ENCODE peak calls at places on chromosomes 5 and 9, in seven cellular contexts. Y is hepatocyte; S is coronary artery; Z is GM20000; Q is CD4-positive, alpha-beta T cell; O is fibroblast of villous mesenchyme; D is choroid plexus epithelial cell. X is an unnamed sample.

GRCh38 chr9:112556497-112557085 is 70.0 kb downstream of the KIAA1958 start:
- DNase-seq in Y (peak), S (no peak), Z (no peak), Q (no peak), O (peak), D (peak), X (peak)

GRCh38 chr9:22722492-22722891 is 275.9 kb downstream of the DMRTA1 start:
- DNase-seq in Y (no peak), S (no peak), Z (no peak), Q (no peak), O (no peak), D (no peak), X (no peak)

GRCh38 chr9:69876981-69877380 is 56.4 kb downstream of the CFAP95 start:
- DNase-seq in Y (no peak), S (no peak), Z (no peak), Q (no peak), O (no peak), D (no peak), X (no peak)

GRCh38 chr5:72790188-72790587 is 26.3 kb upstream of the TNPO1 start:
- DNase-seq in Y (no peak), S (no peak), Z (no peak), Q (no peak), O (no peak), D (peak), X (peak)

GRCh38 chr9:70195456-70195855 is 63.3 kb upstream of the SMC5 start:
- DNase-seq in Y (no peak), S (no peak), Z (no peak), Q (no peak), O (no peak), D (no peak), X (peak)

GRCh38 chr5:2658421-2658820 is 93.1 kb downstream of the IRX2 start:
- DNase-seq in Y (no peak), S (peak), Z (no peak), Q (no peak), O (no peak), D (no peak), X (no peak)

GRCh38 chr9:81609782-81610738 is 79.3 kb downstream of the TLE1 start:
- DNase-seq in Y (no peak), S (no peak), Z (no peak), Q (no peak), O (peak), D (peak), X (peak)

GRCh38 chr5:61245486-61245885 is 83.2 kb upstream of the SMIM15 start:
- DNase-seq in Y (no peak), S (no peak), Z (no peak), Q (no peak), O (peak), D (peak), X (peak)

GRCh38 chr9:27382308-27382707 is 85.4 kb upstream of the EQTN start:
- DNase-seq in Y (peak), S (no peak), Z (no peak), Q (no peak), O (no peak), D (no peak), X (no peak)

GRCh38 chr9:69307446-69308216 is 17.4 kb upstream of the ENTREP1 start:
- DNase-seq in Y (peak), S (no peak), Z (no peak), Q (no peak), O (peak), D (peak), X (peak)

GRCh38 chr9:98747476-98747875 is 38.7 kb upstream of the GABBR2 start:
- DNase-seq in Y (no peak), S (no peak), Z (no peak), Q (no peak), O (no peak), D (no peak), X (no peak)

GRCh38 chr9:32741706-32742105 is 41.6 kb upstream of the TMEM215 start:
- DNase-seq in Y (peak), S (no peak), Z (no peak), Q (no peak), O (no peak), D (peak), X (peak)

GRCh38 chr5:74949976-74950375 is 83.8 kb upstream of the FAM169A start:
- DNase-seq in Y (no peak), S (no peak), Z (no peak), Q (no peak), O (peak), D (no peak), X (no peak)

GRCh38 chr5:169413416-169413815 is 112.5 kb upstream of the SLIT3 start:
- DNase-seq in Y (no peak), S (no peak), Z (no peak), Q (no peak), O (no peak), D (no peak), X (no peak)

GRCh38 chr5:96297290-96297689 is 135.8 kb downstream of the PCSK1 start:
- DNase-seq in Y (peak), S (no peak), Z (no peak), Q (no peak), O (peak), D (peak), X (peak)

GRCh38 chr5:74500037-74500917 is 140.3 kb downstream of the ENC1 start:
- DNase-seq in Y (peak), S (no peak), Z (no peak), Q (no peak), O (no peak), D (no peak), X (no peak)

GRCh38 chr9:97638666-97639065 is 5.0 kb downstream of the NCBP1 start:
- DNase-seq in Y (no peak), S (no peak), Z (no peak), Q (no peak), O (no peak), D (no peak), X (peak)

GRCh38 chr9:107039546-107039945 is 176.6 kb downstream of the ZNF462 start:
- DNase-seq in Y (no peak), S (no peak), Z (no peak), Q (no peak), O (no peak), D (peak), X (peak)

GRCh38 chr5:54601393-54601792 is 83.8 kb downstream of the SNX18 start:
- DNase-seq in Y (no peak), S (no peak), Z (no peak), Q (no peak), O (no peak), D (no peak), X (no peak)

GRCh38 chr5:175712681-175713085 is 54.8 kb downstream of the HRH2 start:
- DNase-seq in Y (no peak), S (no peak), Z (no peak), Q (no peak), O (no peak), D (no peak), X (no peak)

GRCh38 chr5:179765400-179765799 is 28.4 kb upstream of the LTC4S start:
- DNase-seq in Y (peak), S (no peak), Z (no peak), Q (no peak), O (peak), D (peak), X (peak)

GRCh38 chr5:55629790-55630189 is 82.3 kb downstream of the SLC38A9 start:
- DNase-seq in Y (no peak), S (no peak), Z (no peak), Q (no peak), O (no peak), D (peak), X (no peak)

DNA sequence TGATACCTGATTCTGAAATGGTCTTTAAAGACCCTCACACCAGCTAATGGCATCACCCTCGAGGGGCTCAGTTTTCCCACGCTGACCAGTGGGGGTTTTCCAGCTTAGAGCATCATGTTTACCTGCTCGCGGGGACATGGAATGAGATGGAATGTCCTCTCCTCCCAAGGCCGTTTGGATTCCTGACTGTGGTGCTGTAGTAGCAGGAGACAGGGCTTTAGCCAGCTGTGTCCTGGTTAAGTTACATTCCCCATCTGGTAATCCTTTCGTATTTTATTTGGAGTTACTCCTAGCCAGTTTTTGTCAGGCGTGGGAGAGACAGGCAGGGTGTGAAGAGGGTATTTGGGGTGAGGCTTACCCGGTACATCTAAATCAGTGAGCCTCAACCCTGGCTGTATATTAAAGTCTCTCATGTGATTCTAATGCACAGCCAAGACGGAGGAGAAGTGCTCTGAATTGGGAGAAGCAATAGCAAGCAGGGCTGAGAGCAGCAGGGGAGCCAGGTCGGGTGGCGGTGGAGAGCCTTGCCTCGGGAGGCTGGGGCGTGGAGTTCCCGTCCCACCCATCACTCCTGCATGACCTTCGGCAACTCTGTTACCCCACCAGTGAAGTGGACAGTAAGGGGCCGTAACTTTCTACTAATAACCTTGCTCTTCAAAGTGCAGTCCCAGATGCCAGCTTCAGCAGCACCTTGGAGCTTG is 6.2 kb downstream of the ERGIC1 start:
- DNase-seq in Y (no peak), S (no peak), Z (no peak), Q (no peak), O (peak), D (peak), X (no peak)
- TF ChIP-seq CTCF in Y (no peak), S (no peak), Z (no peak), Q (no peak), O (no peak), D (no peak), X (no peak)

GRCh38 chr9:38263534-38263933 is 129.0 kb upstream of the ALDH1B1 start:
- DNase-seq in Y (no peak), S (no peak), Z (no peak), Q (no peak), O (peak), D (peak), X (peak)
- TF ChIP-seq CTCF in Y (peak), S (no peak), Z (no peak), Q (no peak), O (peak), D (peak), X (peak)

GRCh38 chr5:21810737-21811316 is 1042.3 kb downstream of the CDH12 start:
- DNase-seq in Y (peak), S (no peak), Z (peak), Q (no peak), O (peak), D (peak), X (peak)
- TF ChIP-seq CTCF in Y (peak), S (no peak), Z (no peak), Q (no peak), O (peak), D (peak), X (peak)

DNA sequence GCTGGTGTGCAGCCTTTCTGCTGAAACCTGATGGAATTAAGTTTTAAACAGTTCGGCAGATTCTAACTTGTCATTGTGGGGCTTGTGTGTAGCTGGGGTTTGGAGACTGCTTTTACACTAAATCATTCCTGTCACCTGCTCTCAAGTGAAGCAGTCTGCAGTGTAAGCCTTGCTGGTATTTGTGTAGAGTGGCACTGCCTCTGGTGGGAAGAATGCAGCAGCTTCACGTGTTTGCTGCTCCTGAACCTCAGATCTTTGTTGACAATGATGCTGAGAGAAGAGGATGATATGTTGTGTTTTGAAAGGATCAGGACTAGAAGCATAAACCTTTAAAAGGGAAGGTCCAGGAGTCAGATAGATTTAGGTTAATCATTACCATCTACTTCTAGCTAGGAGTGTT is 88.1 kb downstream of the KDM4C start:
- DNase-seq in Y (peak), S (no peak), Z (no peak), Q (no peak), O (peak), D (peak), X (no peak)
- TF ChIP-seq CTCF in Y (peak), S (no peak), Z (no peak), Q (no peak), O (peak), D (peak), X (no peak)

GRCh38 chr9:86057491-86057890 is 41.9 kb downstream of the GOLM1 start:
- DNase-seq in Y (no peak), S (no peak), Z (no peak), Q (no peak), O (no peak), D (no peak), X (no peak)

GRCh38 chr9:86064220-86064619 is 35.1 kb downstream of the GOLM1 start:
- DNase-seq in Y (no peak), S (no peak), Z (no peak), Q (no peak), O (no peak), D (no peak), X (no peak)

GRCh38 chr9:86062845-86063693 is 36.3 kb downstream of the GOLM1 start:
- DNase-seq in Y (no peak), S (no peak), Z (no peak), Q (no peak), O (no peak), D (no peak), X (no peak)

GRCh38 chr9:86061972-86062739 is 37.2 kb downstream of the GOLM1 start:
- DNase-seq in Y (no peak), S (no peak), Z (no peak), Q (no peak), O (no peak), D (no peak), X (no peak)
- TF ChIP-seq CTCF in Y (no peak), S (no peak), Z (no peak), Q (no peak), O (no peak), D (no peak), X (no peak)

GRCh38 chr9:14071484-14071883 is 242.5 kb downstream of the NFIB start:
- DNase-seq in Y (no peak), S (no peak), Z (no peak), Q (no peak), O (no peak), D (no peak), X (no peak)
- TF ChIP-seq CTCF in Y (no peak), S (no peak), Z (no peak), Q (no peak), O (no peak), D (peak), X (peak)

GRCh38 chr5:114898602-114899001 is 271.1 kb downstream of the TRIM36 start:
- DNase-seq in Y (no peak), S (no peak), Z (no peak), Q (no peak), O (no peak), D (no peak), X (no peak)
- TF ChIP-seq CTCF in Y (no peak), S (no peak), Z (no peak), Q (no peak), O (no peak), D (no peak), X (no peak)

DNA sequence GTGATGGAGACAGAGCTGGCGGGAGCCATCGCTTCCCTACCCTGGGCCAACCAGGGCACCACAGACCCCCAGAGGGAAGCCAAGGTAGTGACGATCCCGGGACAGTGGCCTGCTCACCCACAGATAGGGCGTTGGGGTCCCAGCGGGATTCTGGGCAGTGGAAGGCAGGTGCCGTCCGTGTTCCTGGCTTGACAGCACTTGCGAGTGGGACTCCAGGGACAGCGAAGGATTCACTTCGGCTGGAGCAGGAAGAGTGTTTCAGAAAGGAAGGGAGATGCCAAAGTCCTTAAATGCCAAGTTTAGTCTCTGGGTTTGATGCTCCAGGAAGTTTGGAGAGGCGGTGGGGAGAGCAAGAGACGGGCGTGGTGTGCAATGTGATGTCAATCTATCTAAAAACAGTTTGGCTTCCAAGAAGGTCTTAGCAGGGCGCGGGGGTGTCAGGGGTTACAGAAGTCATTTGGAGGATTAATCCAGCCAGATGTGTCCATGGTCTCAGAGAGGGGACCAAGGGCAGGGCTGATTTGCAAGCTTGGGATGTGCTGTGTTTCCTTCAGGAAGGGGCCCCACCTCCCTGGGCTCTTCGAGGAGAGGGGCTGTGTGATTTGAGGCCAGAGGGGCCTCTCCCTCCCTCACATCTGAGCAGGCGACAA is 74.9 kb downstream of the NTNG2 start:
- DNase-seq in Y (no peak), S (no peak), Z (no peak), Q (no peak), O (no peak), D (no peak), X (no peak)
- TF ChIP-seq CTCF in Y (no peak), S (peak), Z (no peak), Q (peak), O (no peak), D (no peak), X (no peak)